ENCODE peak calls at places on chromosomes 11 and 22, in five cellular contexts. G, W, A, F and D are unnamed samples. For H3K4me1 and H3K27me3, the result is how much of the 10 kb centered on the place peaks cover.

GRCh38 chr11:134999490-135000066 is 587.5 kb upstream of the B3GAT1 start:
- DNase-seq in G (no peak), W (no peak), A (no peak), F (no peak), D (no peak)

GRCh38 chr11:112363527-112363926 is 102.9 kb upstream of the PLET1 start:
- DNase-seq in G (peak), W (peak), A (no peak), F (no peak), D (no peak)

GRCh38 chr11:74330065-74330858 is 18.8 kb upstream of the P4HA3 start:
- DNase-seq in G (peak), W (no peak), A (no peak), F (no peak), D (no peak)

GRCh38 chr11:104164028-104164520 is at the start of gene PDGFD:
- DNase-seq in G (peak), W (peak), A (peak), F (peak), D (peak)

GRCh38 chr11:34344410-34345011 is 13.3 kb downstream of the ABTB2 start:
- DNase-seq in G (no peak), W (no peak), A (no peak), F (no peak), D (no peak)

GRCh38 chr11:62547691-62548281 is 1.2 kb upstream of the AHNAK start:
- DNase-seq in G (peak), W (no peak), A (no peak), F (no peak), D (no peak)

GRCh38 chr11:120536797-120537169 is 25.2 kb downstream of the GRIK4 start:
- DNase-seq in G (no peak), W (no peak), A (no peak), F (no peak), D (no peak)

GRCh38 chr11:1812274-1812673 is 22.5 kb upstream of the SYT8 start:
- DNase-seq in G (no peak), W (no peak), A (no peak), F (no peak), D (no peak)

GRCh38 chr11:60831143-60831500 is 10.8 kb upstream of the CCDC86 start:
- DNase-seq in G (peak), W (peak), A (peak), F (peak), D (peak)

GRCh38 chr11:129949067-129949466 is 53.6 kb downstream of the PRDM10 start:
- DNase-seq in G (no peak), W (no peak), A (no peak), F (no peak), D (no peak)

GRCh38 chr22:36425977-36426523 is 38.3 kb upstream of the MYH9 start:
- DNase-seq in G (no peak), W (peak), A (no peak), F (no peak), D (no peak)

GRCh38 chr11:59135648-59136461 is 6.8 kb upstream of the FAM111A start:
- DNase-seq in G (peak), W (peak), A (peak), F (peak), D (peak)

GRCh38 chr11:120912504-120912903 is 111.4 kb upstream of the TBCEL start:
- DNase-seq in G (peak), W (no peak), A (no peak), F (no peak), D (no peak)

GRCh38 chr11:77449060-77449521 is 24.8 kb downstream of the PAK1 start:
- DNase-seq in G (no peak), W (no peak), A (no peak), F (no peak), D (no peak)

GRCh38 chr11:11973361-11973800 is 35.0 kb downstream of the DKK3 start:
- DNase-seq in G (peak), W (peak), A (peak), F (no peak), D (no peak)

GRCh38 chr11:96218901-96219300 is 124.1 kb downstream of the MAML2 start:
- DNase-seq in G (no peak), W (no peak), A (no peak), F (no peak), D (peak)

GRCh38 chr11:96219981-96220623 is 122.9 kb downstream of the MAML2 start:
- DNase-seq in G (no peak), W (no peak), A (no peak), F (no peak), D (no peak)

GRCh38 chr11:96215826-96216225 is 127.2 kb downstream of the MAML2 start:
- DNase-seq in G (no peak), W (no peak), A (no peak), F (no peak), D (no peak)

GRCh38 chr11:96217206-96217605 is 125.8 kb downstream of the MAML2 start:
- DNase-seq in G (no peak), W (no peak), A (no peak), F (no peak), D (no peak)

DNA sequence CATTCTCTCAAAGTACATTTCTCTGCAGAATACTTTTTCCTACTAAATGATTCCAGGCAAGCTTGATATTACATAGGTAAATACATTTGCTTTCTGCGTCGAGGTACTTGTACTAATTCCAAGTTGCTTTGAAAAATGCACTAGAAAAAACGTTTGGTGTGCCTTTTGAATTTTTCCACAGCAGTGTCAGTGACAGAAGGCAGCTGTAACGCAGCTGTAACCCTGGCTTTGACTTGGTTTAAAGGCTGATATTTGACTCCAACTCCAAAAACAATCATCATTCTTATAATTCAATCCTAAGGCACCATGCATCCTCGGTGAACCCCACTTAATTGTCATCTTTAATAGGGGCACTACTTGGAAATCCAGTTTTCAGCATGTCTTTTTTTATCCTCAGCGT is 125.0 kb downstream of the MAML2 start:
- DNase-seq in G (no peak), W (no peak), A (no peak), F (no peak), D (no peak)
- H3K4me1 ChIP-seq in G (under half), W (under half), A (under half), F (half or more), D (under half)

GRCh38 chr11:17102447-17102846 is 25.0 kb upstream of the RPS13 start:
- DNase-seq in G (no peak), W (no peak), A (no peak), F (no peak), D (no peak)
- TF ChIP-seq CTCF in G (no peak), W (no peak), A (no peak), F (no peak), D (no peak)

DNA sequence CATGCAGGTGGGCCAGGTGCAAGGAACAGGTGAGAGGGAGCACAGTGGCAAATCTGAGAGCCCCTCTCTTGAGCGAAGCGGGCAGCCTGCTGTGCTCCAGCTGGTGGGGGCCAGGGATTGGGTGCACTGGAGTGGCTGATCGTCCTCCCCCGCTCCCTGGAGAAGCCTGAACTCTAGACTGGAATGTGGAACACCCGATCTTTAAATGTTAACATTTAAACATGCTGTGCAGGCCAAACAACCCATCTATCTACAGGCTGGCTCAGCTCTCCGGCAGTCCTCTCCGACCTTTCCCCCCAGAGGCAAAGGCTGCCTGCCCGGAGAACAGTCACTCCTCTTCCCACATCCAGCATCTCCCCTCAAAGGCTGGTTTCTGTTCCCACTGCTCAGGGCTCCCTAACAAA is 5.1 kb downstream of the MRGPRF start:
- DNase-seq in G (peak), W (no peak), A (no peak), F (no peak), D (no peak)
- H3K27me3 ChIP-seq in G (under half), W (under half), A (under half), F (under half), D (under half)

GRCh38 chr11:9570313-9570712 is 3.2 kb upstream of the WEE1 start:
- DNase-seq in G (no peak), W (no peak), A (no peak), F (no peak), D (no peak)
- H3K4me1 ChIP-seq in G (under half), W (under half), A (under half), F (under half), D (under half)

GRCh38 chr11:7165911-7166310 is 77.1 kb downstream of the RBMXL2 start:
- DNase-seq in G (no peak), W (no peak), A (no peak), F (no peak), D (peak)

GRCh38 chr11:7160814-7161489 is 72.2 kb downstream of the RBMXL2 start:
- DNase-seq in G (no peak), W (no peak), A (no peak), F (no peak), D (no peak)
- TF ChIP-seq CTCF in G (no peak), W (no peak), A (no peak), F (no peak), D (no peak)

DNA sequence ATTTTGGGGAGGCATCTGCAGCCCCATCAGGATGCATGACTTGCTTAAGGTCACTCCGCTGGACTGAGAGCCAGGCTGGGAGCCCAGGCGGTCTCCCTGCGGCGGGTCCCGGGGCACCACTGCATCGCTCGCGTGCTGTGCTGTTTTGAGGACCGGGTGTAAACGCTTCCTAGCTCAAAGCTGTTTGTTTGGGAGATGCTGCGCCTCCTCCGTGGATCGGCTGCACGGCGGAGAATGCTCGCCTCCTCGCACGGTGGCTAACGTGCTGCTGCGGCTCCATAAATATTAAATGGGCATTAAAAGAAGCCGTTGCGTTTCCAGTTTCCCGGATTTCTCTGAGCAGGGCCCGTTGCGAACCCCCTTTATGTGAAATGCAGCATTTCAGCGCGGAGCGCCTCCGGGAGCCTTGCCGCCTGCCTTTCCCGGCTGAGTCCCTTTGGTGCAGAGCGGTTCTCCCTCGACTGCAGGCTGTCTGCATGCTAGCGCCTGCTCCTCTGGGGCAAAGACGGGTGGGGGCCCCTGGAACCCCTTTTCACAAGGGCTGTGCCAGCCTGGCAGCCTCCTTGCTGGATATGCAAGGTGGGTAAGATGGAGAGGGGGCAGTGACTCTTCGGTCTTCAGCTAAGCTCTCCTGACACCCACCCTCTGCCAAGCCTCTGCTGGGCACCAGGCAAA is 9.3 kb downstream of the MPPED1 start:
- DNase-seq in G (no peak), W (no peak), A (no peak), F (no peak), D (no peak)
- H3K27me3 ChIP-seq in G (under half), W (under half), A (under half), F (under half), D (under half)

DNA sequence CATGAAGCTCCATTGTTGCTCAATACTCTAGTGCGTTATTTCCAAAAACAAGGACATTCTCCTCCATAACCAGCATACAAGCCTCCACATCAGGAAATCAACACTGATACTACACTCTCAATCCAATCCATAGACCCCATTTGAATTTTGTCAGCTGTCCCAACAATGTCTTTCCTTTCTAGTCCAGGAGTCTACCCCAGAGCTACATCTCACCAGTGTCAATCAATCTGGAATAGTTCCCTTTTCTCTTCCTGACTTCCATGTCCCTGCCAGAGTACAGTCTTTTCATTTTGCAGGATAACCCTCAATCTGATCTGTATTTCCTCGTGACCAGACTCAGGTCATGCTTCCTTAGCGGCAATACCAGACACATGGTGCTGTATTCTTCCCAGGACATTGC is 43.0 kb downstream of the TCF20 start:
- DNase-seq in G (no peak), W (no peak), A (peak), F (no peak), D (no peak)
- H3K4me1 ChIP-seq in G (under half), W (under half), A (under half), F (under half), D (under half)

GRCh38 chr11:86041975-86042378 is 26.9 kb downstream of the PICALM start:
- DNase-seq in G (peak), W (peak), A (peak), F (peak), D (peak)
- TF ChIP-seq CTCF in G (peak), W (peak), A (peak), F (peak), D (peak)

GRCh38 chr11:124868322-124869274 is 3.4 kb downstream of the ROBO3 start:
- DNase-seq in G (no peak), W (no peak), A (no peak), F (no peak), D (no peak)
- H3K27me3 ChIP-seq in G (half or more), W (half or more), A (half or more), F (half or more), D (half or more)